ENCODE peak calls at places on chromosomes 3 and 15, in ten cellular contexts. U is hepatocyte; A is CD8-positive, alpha-beta T cell; P is coronary artery; S is AG04450; F is uterus; O is gastrocnemius medialis; H is A549; D is adipocyte; K is SK-N-SH. M is an unnamed sample.

GRCh38 chr3:122680381-122681293 is at the start of gene PARP14:
- DNase-seq in F (peak), D (peak), K (peak), P (peak), U (peak), S (peak), O (peak), H (peak), A (peak), M (no peak)

GRCh38 chr3:71723452-71724170 is 1.6 kb downstream of the EIF4E3 start:
- DNase-seq in A (no peak), O (no peak), S (no peak), K (no peak), P (no peak), F (no peak), U (no peak), H (no peak), D (no peak), M (no peak)

GRCh38 chr3:632571-633170 is 436.1 kb downstream of the CHL1 start:
- DNase-seq in D (peak), S (no peak), A (no peak), H (peak), F (peak), K (peak), O (no peak), P (no peak), U (peak), M (peak)

GRCh38 chr15:83955806-83956265 is 279.7 kb upstream of the GOLGA6L4 start:
- DNase-seq in A (no peak), O (no peak), K (no peak), U (no peak), D (no peak), P (no peak), S (no peak), F (no peak), H (no peak), M (no peak)

GRCh38 chr3:188092648-188093047 is 61.3 kb upstream of the LPP start:
- DNase-seq in S (no peak), A (no peak), D (no peak), F (no peak), H (no peak), O (no peak), U (no peak), K (no peak), P (no peak), M (no peak)

GRCh38 chr3:129448187-129448895 is 8.3 kb downstream of the IFT122 start:
- DNase-seq in S (no peak), D (no peak), H (no peak), F (no peak), K (no peak), P (no peak), A (no peak), O (no peak), U (no peak), M (no peak)

GRCh38 chr15:50315814-50316630 is 39.0 kb downstream of the GABPB1 start:
- DNase-seq in O (no peak), S (peak), P (no peak), D (peak), K (peak), U (peak), A (no peak), F (no peak), H (peak), M (no peak)

GRCh38 chr3:150975992-150976368 is 3.5 kb upstream of the CLRN1 start:
- DNase-seq in H (no peak), P (no peak), A (no peak), S (no peak), U (no peak), D (no peak), F (no peak), O (no peak), K (no peak), M (no peak)

GRCh38 chr15:99446565-99447496 is 119.0 kb upstream of the MEF2A start:
- DNase-seq in F (no peak), U (no peak), H (no peak), O (no peak), A (peak), P (peak), D (no peak), S (no peak), K (peak), M (no peak)

GRCh38 chr3:8882171-8882593 is 81.1 kb downstream of the RAD18 start:
- DNase-seq in O (no peak), F (no peak), K (no peak), U (no peak), S (no peak), A (no peak), D (no peak), P (no peak), H (no peak), M (no peak)

GRCh38 chr3:48991851-48992545 is 2.0 kb downstream of the P4HTM start:
- DNase-seq in F (no peak), O (no peak), A (no peak), S (no peak), P (no peak), U (no peak), H (no peak), D (peak), K (no peak), M (no peak)
- H3K4me3 ChIP-seq in F (no peak), O (peak), A (no peak), S (peak), P (peak), U (no peak), H (no peak), D (peak), K (peak), M (no peak)

DNA sequence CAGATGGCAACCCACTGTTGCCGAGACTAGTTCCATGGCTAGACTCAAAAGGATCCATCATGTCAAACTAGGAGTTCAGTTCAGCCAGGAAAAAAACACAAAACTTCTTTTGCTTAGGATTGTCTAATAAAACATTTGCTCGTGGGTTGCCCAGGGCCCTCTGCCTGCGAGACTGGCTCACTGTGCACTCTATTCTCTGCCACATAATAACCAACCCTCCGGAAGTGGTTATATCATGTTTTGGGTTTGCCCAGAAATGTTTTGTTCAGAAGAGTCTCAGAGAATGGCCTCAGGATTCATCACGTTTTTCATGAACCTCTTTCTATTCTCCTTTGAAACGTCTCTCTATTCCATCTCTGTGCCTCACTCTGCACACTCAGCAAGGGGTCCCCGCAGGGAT is 216.1 kb downstream of the SV2B start:
- DNase-seq in P (no peak), S (no peak), F (no peak), D (no peak), U (no peak), A (no peak), H (no peak), K (no peak), O (no peak), M (no peak)
- H3K4me3 ChIP-seq in P (no peak), S (no peak), F (no peak), D (no peak), U (no peak), A (no peak), H (no peak), K (no peak), O (no peak), M (no peak)

GRCh38 chr3:46844851-46845250 is 18.4 kb downstream of the MYL3 start:
- DNase-seq in U (no peak), H (no peak), S (no peak), K (peak), P (no peak), A (no peak), F (no peak), O (no peak), D (no peak), M (no peak)
- H3K4me3 ChIP-seq in U (peak), H (no peak), S (no peak), K (no peak), P (peak), A (no peak), F (peak), O (peak), D (peak), M (no peak)

GRCh38 chr3:184562146-184562861 is 719 bp downstream of the EPHB3 start:
- DNase-seq in O (no peak), F (no peak), P (no peak), U (no peak), H (no peak), S (no peak), D (peak), A (no peak), K (peak), M (no peak)

GRCh38 chr3:184560531-184560930 is 1.1 kb upstream of the EPHB3 start:
- DNase-seq in O (no peak), H (no peak), P (no peak), F (no peak), D (no peak), A (no peak), S (no peak), U (no peak), K (no peak), M (no peak)

GRCh38 chr3:184561329-184562145 is at the start of gene EPHB3:
- DNase-seq in F (peak), A (peak), K (peak), U (peak), P (peak), H (peak), S (peak), D (peak), O (peak), M (peak)

GRCh38 chr3:184559336-184559735 is 2.2 kb upstream of the EPHB3 start:
- DNase-seq in U (no peak), S (no peak), K (no peak), D (no peak), P (no peak), O (no peak), H (peak), F (no peak), A (no peak), M (no peak)

DNA sequence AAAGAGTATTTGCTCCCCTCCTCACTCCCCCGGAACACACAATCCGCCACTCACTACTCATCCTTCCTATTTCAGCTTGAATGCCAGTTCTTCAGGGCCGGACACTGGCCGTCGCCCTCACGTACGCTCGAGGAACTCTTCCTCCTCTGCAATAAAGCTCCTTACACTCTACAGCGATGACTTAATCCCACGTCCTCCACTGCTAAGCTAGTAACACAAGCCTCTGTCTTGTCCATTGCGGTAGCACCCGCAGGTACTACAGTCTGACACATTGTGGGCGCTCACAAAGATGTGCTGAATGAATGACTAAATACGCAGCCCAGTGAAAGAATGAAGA is 625 bp upstream of the EPHB3 start:
- DNase-seq in P (no peak), S (peak), U (no peak), A (no peak), H (peak), F (no peak), D (no peak), K (no peak), O (no peak), M (no peak)
- H3K4me3 ChIP-seq in P (peak), S (peak), U (no peak), A (peak), H (peak), F (peak), D (peak), K (peak), O (peak), M (peak)

GRCh38 chr3:62874398-62875102 is 666 bp downstream of the CADPS start:
- DNase-seq in S (no peak), H (no peak), K (peak), P (no peak), F (no peak), D (no peak), O (no peak), U (peak), A (no peak), M (no peak)
- H3K4me3 ChIP-seq in S (no peak), H (peak), K (peak), P (peak), F (peak), D (peak), O (peak), U (peak), A (no peak), M (peak)

GRCh38 chr3:15791525-15791924 is 6.3 kb downstream of the ANKRD28 start:
- DNase-seq in U (no peak), P (no peak), O (no peak), H (no peak), A (no peak), S (no peak), K (no peak), F (no peak), D (no peak), M (no peak)
- H3K4me3 ChIP-seq in U (no peak), P (no peak), O (no peak), H (no peak), A (no peak), S (no peak), K (no peak), F (no peak), D (peak), M (no peak)

GRCh38 chr3:197476126-197476525 is 79.6 kb downstream of the BDH1 start:
- DNase-seq in O (no peak), H (no peak), F (no peak), P (no peak), D (no peak), S (no peak), K (no peak), U (no peak), A (no peak), M (no peak)

GRCh38 chr3:197484204-197484901 is 71.4 kb downstream of the BDH1 start:
- DNase-seq in P (no peak), A (no peak), F (no peak), S (no peak), D (no peak), U (no peak), K (no peak), O (no peak), H (no peak), M (no peak)

GRCh38 chr3:197482001-197482400 is 73.8 kb downstream of the BDH1 start:
- DNase-seq in U (no peak), S (no peak), O (no peak), H (no peak), D (peak), P (no peak), K (no peak), F (no peak), A (no peak), M (no peak)

GRCh38 chr3:197478746-197479668 is 76.8 kb downstream of the BDH1 start:
- DNase-seq in U (no peak), H (no peak), F (no peak), S (no peak), K (no peak), A (no peak), O (no peak), P (no peak), D (peak), M (no peak)

DNA sequence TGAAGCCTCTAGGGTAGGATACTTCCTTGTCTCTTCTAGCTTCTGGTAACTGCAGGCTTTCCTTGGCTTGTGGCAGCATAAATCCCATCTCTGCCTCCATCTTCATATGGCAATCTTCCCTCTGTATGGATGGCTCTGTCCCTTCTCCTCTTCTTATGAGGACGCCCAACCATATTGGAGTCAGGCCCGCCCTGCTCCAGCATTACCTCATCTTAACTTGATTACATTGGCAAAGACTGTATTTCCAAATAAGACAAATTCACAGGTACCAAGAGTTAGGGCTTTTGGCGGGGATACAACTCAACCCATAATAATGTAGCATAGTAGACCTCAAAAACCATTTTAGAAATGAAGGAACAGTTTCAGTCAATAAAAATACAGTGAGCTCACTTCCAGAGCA is 75.4 kb downstream of the BDH1 start:
- DNase-seq in H (no peak), P (no peak), F (no peak), K (no peak), O (no peak), D (no peak), U (no peak), S (no peak), A (no peak), M (no peak)
- H3K4me3 ChIP-seq in H (no peak), P (no peak), F (no peak), K (no peak), O (no peak), D (no peak), U (no peak), S (no peak), A (no peak), M (no peak)

GRCh38 chr3:157157836-157158235 is 2.1 kb downstream of the CCNL1 start:
- DNase-seq in U (no peak), S (no peak), D (peak), P (no peak), A (no peak), H (no peak), K (no peak), O (no peak), F (no peak), M (no peak)
- H3K4me3 ChIP-seq in U (peak), S (peak), D (peak), P (peak), A (peak), H (peak), K (peak), O (peak), F (no peak), M (peak)